ENCODE peak calls at places on chromosomes 7 and 10, in eight cellular contexts. One of them, this sample, is unnamed.

GRCh38 chr10:100245484-100246220 is 16.3 kb upstream of the CHUK start:
- DNase-seq in psoas muscle: no peak
- DNase-seq in endodermal cell: no peak
- DNase-seq in HTR-8/SVneo: no peak
- DNase-seq in NCI-H1417: no peak
- DNase-seq in Calu3: no peak
- DNase-seq in NCI-H510A: no peak
- DNase-seq in NCI-H1105: no peak
- DNase-seq in this sample: no peak

GRCh38 chr10:97886264-97886663 is 36.6 kb downstream of the GOLGA7B start:
- DNase-seq in Calu3: no peak
- DNase-seq in HTR-8/SVneo: no peak
- DNase-seq in psoas muscle: no peak
- DNase-seq in NCI-H510A: no peak
- DNase-seq in NCI-H1417: no peak
- DNase-seq in NCI-H1105: no peak
- DNase-seq in endodermal cell: no peak
- DNase-seq in this sample: no peak

GRCh38 chr7:6578114-6579084 is 1.1 kb downstream of the ZDHHC4 start:
- DNase-seq in endodermal cell: peak
- DNase-seq in psoas muscle: no peak
- DNase-seq in NCI-H1417: no peak
- DNase-seq in Calu3: no peak
- DNase-seq in NCI-H510A: no peak
- DNase-seq in NCI-H1105: no peak
- DNase-seq in HTR-8/SVneo: no peak
- DNase-seq in this sample: no peak

GRCh38 chr7:81908220-81908619 is 138.4 kb upstream of the HGF start:
- DNase-seq in HTR-8/SVneo: no peak
- DNase-seq in NCI-H1105: no peak
- DNase-seq in endodermal cell: no peak
- DNase-seq in Calu3: no peak
- DNase-seq in psoas muscle: no peak
- DNase-seq in NCI-H1417: no peak
- DNase-seq in NCI-H510A: no peak
- DNase-seq in this sample: no peak

GRCh38 chr10:132946311-132946710 is 3.9 kb upstream of the CFAP46 start:
- DNase-seq in NCI-H1105: no peak
- DNase-seq in endodermal cell: no peak
- DNase-seq in HTR-8/SVneo: no peak
- DNase-seq in NCI-H1417: no peak
- DNase-seq in psoas muscle: no peak
- DNase-seq in NCI-H510A: no peak
- DNase-seq in Calu3: no peak
- DNase-seq in this sample: no peak

GRCh38 chr10:103626178-103626577 is 132.7 kb downstream of the NEURL1 start:
- DNase-seq in Calu3: no peak
- DNase-seq in psoas muscle: no peak
- DNase-seq in NCI-H1105: no peak
- DNase-seq in HTR-8/SVneo: no peak
- DNase-seq in NCI-H510A: no peak
- DNase-seq in endodermal cell: no peak
- DNase-seq in NCI-H1417: no peak
- DNase-seq in this sample: no peak

GRCh38 chr10:131997366-131998049 is 15.8 kb upstream of the BNIP3 start:
- DNase-seq in Calu3: peak
- DNase-seq in NCI-H1105: no peak
- DNase-seq in NCI-H1417: peak
- DNase-seq in endodermal cell: peak
- DNase-seq in NCI-H510A: peak
- DNase-seq in psoas muscle: peak
- DNase-seq in HTR-8/SVneo: peak
- DNase-seq in this sample: no peak

GRCh38 chr10:11610855-11611247 is 599 bp downstream of the USP6NL start:
- DNase-seq in Calu3: peak
- DNase-seq in endodermal cell: peak
- DNase-seq in psoas muscle: peak
- DNase-seq in NCI-H1105: no peak
- DNase-seq in NCI-H1417: peak
- DNase-seq in NCI-H510A: no peak
- DNase-seq in HTR-8/SVneo: no peak
- DNase-seq in this sample: peak

GRCh38 chr10:6204341-6205191 is 1.8 kb downstream of the PFKFB3 start:
- DNase-seq in psoas muscle: peak
- DNase-seq in NCI-H1417: peak
- DNase-seq in NCI-H1105: no peak
- DNase-seq in Calu3: peak
- DNase-seq in endodermal cell: peak
- DNase-seq in HTR-8/SVneo: no peak
- DNase-seq in NCI-H510A: no peak
- DNase-seq in this sample: peak

GRCh38 chr10:29555746-29556481 is 78.9 kb downstream of the SVIL start:
- DNase-seq in Calu3: no peak
- DNase-seq in psoas muscle: no peak
- DNase-seq in NCI-H1417: no peak
- DNase-seq in endodermal cell: no peak
- DNase-seq in NCI-H1105: no peak
- DNase-seq in HTR-8/SVneo: peak
- DNase-seq in NCI-H510A: no peak
- DNase-seq in this sample: no peak

GRCh38 chr10:13983035-13983434 is 347.7 kb downstream of the FRMD4A start:
- DNase-seq in psoas muscle: no peak
- DNase-seq in endodermal cell: no peak
- DNase-seq in NCI-H1417: no peak
- DNase-seq in Calu3: no peak
- DNase-seq in NCI-H1105: no peak
- DNase-seq in HTR-8/SVneo: no peak
- DNase-seq in NCI-H510A: no peak
- DNase-seq in this sample: no peak

GRCh38 chr10:110344622-110345021 is 39.9 kb upstream of the SMNDC1 start:
- DNase-seq in HTR-8/SVneo: no peak
- DNase-seq in Calu3: no peak
- DNase-seq in psoas muscle: no peak
- DNase-seq in endodermal cell: no peak
- DNase-seq in NCI-H1417: no peak
- DNase-seq in NCI-H510A: no peak
- DNase-seq in NCI-H1105: peak
- DNase-seq in this sample: peak

GRCh38 chr10:130221456-130222375 is 85.5 kb downstream of the GLRX3 start:
- DNase-seq in NCI-H1105: no peak
- DNase-seq in psoas muscle: no peak
- DNase-seq in HTR-8/SVneo: no peak
- DNase-seq in NCI-H1417: no peak
- DNase-seq in endodermal cell: peak
- DNase-seq in Calu3: no peak
- DNase-seq in NCI-H510A: no peak
- DNase-seq in this sample: no peak

GRCh38 chr10:7717767-7718166 is 14.7 kb downstream of the ITIH2 start:
- DNase-seq in endodermal cell: no peak
- DNase-seq in Calu3: no peak
- DNase-seq in psoas muscle: no peak
- DNase-seq in NCI-H1105: no peak
- DNase-seq in HTR-8/SVneo: no peak
- DNase-seq in NCI-H1417: no peak
- DNase-seq in NCI-H510A: no peak
- DNase-seq in this sample: no peak

GRCh38 chr7:135512135-135512887 is 2.4 kb upstream of the CNOT4 start:
- DNase-seq in NCI-H1105: peak
- DNase-seq in NCI-H1417: peak
- DNase-seq in psoas muscle: no peak
- DNase-seq in NCI-H510A: no peak
- DNase-seq in endodermal cell: no peak
- DNase-seq in HTR-8/SVneo: peak
- DNase-seq in Calu3: peak
- DNase-seq in this sample: peak

GRCh38 chr7:116210345-116211005 is at the start of gene TES:
- DNase-seq in NCI-H510A: peak
- DNase-seq in NCI-H1105: peak
- DNase-seq in HTR-8/SVneo: peak
- DNase-seq in psoas muscle: peak
- DNase-seq in endodermal cell: peak
- DNase-seq in Calu3: peak
- DNase-seq in NCI-H1417: peak
- DNase-seq in this sample: peak

GRCh38 chr10:24816997-24817396 is 93.3 kb upstream of the ARHGAP21 start:
- DNase-seq in Calu3: no peak
- DNase-seq in NCI-H1105: no peak
- DNase-seq in psoas muscle: no peak
- DNase-seq in endodermal cell: no peak
- DNase-seq in HTR-8/SVneo: no peak
- DNase-seq in NCI-H1417: no peak
- DNase-seq in NCI-H510A: no peak
- DNase-seq in this sample: no peak

GRCh38 chr7:150860291-150860977 is 8.1 kb downstream of the AOC1 start:
- DNase-seq in NCI-H1105: no peak
- DNase-seq in endodermal cell: peak
- DNase-seq in Calu3: no peak
- DNase-seq in psoas muscle: no peak
- DNase-seq in HTR-8/SVneo: no peak
- DNase-seq in NCI-H1417: no peak
- DNase-seq in NCI-H510A: no peak
- DNase-seq in this sample: no peak

GRCh38 chr10:126240483-126240882 is 147.8 kb downstream of the ADAM12 start:
- DNase-seq in NCI-H1417: peak
- DNase-seq in endodermal cell: peak
- DNase-seq in NCI-H1105: no peak
- DNase-seq in Calu3: no peak
- DNase-seq in HTR-8/SVneo: no peak
- DNase-seq in NCI-H510A: peak
- DNase-seq in psoas muscle: no peak
- DNase-seq in this sample: no peak